ENCODE peak calls at places on chromosomes 2 and 18, in nine cellular contexts. One of them, this sample, is unnamed.
A peak's percentile ranks its signal among the peaks of the same experiment; 100 is the strongest.

GRCh38 chr18:52060612-52061259 is 279.3 kb upstream of the DCC start:
- DNase-seq in AG04450: no peak
- DNase-seq in left lung: no peak
- DNase-seq in lung: no peak
- DNase-seq in NCI-H1092 treated with DMSO at 0.1 percent for 48 hours: peak; percentile 7
- DNase-seq in HCT116: no peak
- DNase-seq in activated CD8-positive, alpha-beta memory T cell treated with anti-CD3 and anti-CD28 coated beads, Interleukin-2, amount 50 U/mL, for 48 hours: no peak
- DNase-seq in stimulated activated CD8-positive, alpha-beta memory T cell treated with anti-CD3 and anti-CD28 coated beads, Interleukin-7, amount 100 ng/mL, for 1 hour: no peak
- DNase-seq in AG08396: no peak
- DNase-seq in this sample: no peak

GRCh38 chr2:238098854-238099708 is 1.1 kb upstream of the ESPNL start:
- DNase-seq in AG04450: no peak
- DNase-seq in left lung: no peak
- DNase-seq in lung: no peak
- DNase-seq in NCI-H1092 treated with DMSO at 0.1 percent for 48 hours: no peak
- DNase-seq in HCT116: no peak
- DNase-seq in activated CD8-positive, alpha-beta memory T cell treated with anti-CD3 and anti-CD28 coated beads, Interleukin-2, amount 50 U/mL, for 48 hours: peak; percentile 49
- DNase-seq in stimulated activated CD8-positive, alpha-beta memory T cell treated with anti-CD3 and anti-CD28 coated beads, Interleukin-7, amount 100 ng/mL, for 1 hour: no peak
- DNase-seq in AG08396: no peak
- DNase-seq in this sample: peak; percentile 49

GRCh38 chr2:46268196-46268595 is 29.0 kb upstream of the EPAS1 start:
- DNase-seq in AG04450: no peak
- DNase-seq in left lung: no peak
- DNase-seq in lung: no peak
- DNase-seq in NCI-H1092 treated with DMSO at 0.1 percent for 48 hours: no peak
- DNase-seq in HCT116: no peak
- DNase-seq in activated CD8-positive, alpha-beta memory T cell treated with anti-CD3 and anti-CD28 coated beads, Interleukin-2, amount 50 U/mL, for 48 hours: no peak
- DNase-seq in stimulated activated CD8-positive, alpha-beta memory T cell treated with anti-CD3 and anti-CD28 coated beads, Interleukin-7, amount 100 ng/mL, for 1 hour: no peak
- DNase-seq in AG08396: no peak
- DNase-seq in this sample: no peak

GRCh38 chr2:16508061-16508851 is 157.4 kb downstream of the CYRIA start:
- DNase-seq in AG04450: no peak
- DNase-seq in left lung: peak; percentile 38
- DNase-seq in lung: peak; percentile 36
- DNase-seq in NCI-H1092 treated with DMSO at 0.1 percent for 48 hours: peak; percentile 20
- DNase-seq in HCT116: no peak
- DNase-seq in activated CD8-positive, alpha-beta memory T cell treated with anti-CD3 and anti-CD28 coated beads, Interleukin-2, amount 50 U/mL, for 48 hours: peak; percentile 56
- DNase-seq in stimulated activated CD8-positive, alpha-beta memory T cell treated with anti-CD3 and anti-CD28 coated beads, Interleukin-7, amount 100 ng/mL, for 1 hour: no peak
- DNase-seq in AG08396: peak; percentile 45
- DNase-seq in this sample: no peak

GRCh38 chr2:156323754-156324153 is 8.8 kb downstream of the NR4A2 start:
- DNase-seq in AG04450: no peak
- DNase-seq in left lung: no peak
- DNase-seq in lung: no peak
- DNase-seq in NCI-H1092 treated with DMSO at 0.1 percent for 48 hours: no peak
- DNase-seq in HCT116: no peak
- DNase-seq in activated CD8-positive, alpha-beta memory T cell treated with anti-CD3 and anti-CD28 coated beads, Interleukin-2, amount 50 U/mL, for 48 hours: no peak
- DNase-seq in stimulated activated CD8-positive, alpha-beta memory T cell treated with anti-CD3 and anti-CD28 coated beads, Interleukin-7, amount 100 ng/mL, for 1 hour: no peak
- DNase-seq in AG08396: no peak
- DNase-seq in this sample: no peak

GRCh38 chr18:53941601-53942335 is 282.7 kb downstream of the MBD2 start:
- DNase-seq in AG04450: no peak
- DNase-seq in left lung: no peak
- DNase-seq in lung: no peak
- DNase-seq in NCI-H1092 treated with DMSO at 0.1 percent for 48 hours: no peak
- DNase-seq in HCT116: no peak
- DNase-seq in activated CD8-positive, alpha-beta memory T cell treated with anti-CD3 and anti-CD28 coated beads, Interleukin-2, amount 50 U/mL, for 48 hours: no peak
- DNase-seq in stimulated activated CD8-positive, alpha-beta memory T cell treated with anti-CD3 and anti-CD28 coated beads, Interleukin-7, amount 100 ng/mL, for 1 hour: no peak
- DNase-seq in AG08396: no peak
- DNase-seq in this sample: no peak

GRCh38 chr2:120470041-120470716 is 124.2 kb downstream of the INHBB start:
- DNase-seq in AG04450: peak; percentile 90
- DNase-seq in left lung: peak; percentile 83
- DNase-seq in lung: peak; percentile 88
- DNase-seq in NCI-H1092 treated with DMSO at 0.1 percent for 48 hours: peak; percentile 4
- DNase-seq in HCT116: no peak
- DNase-seq in activated CD8-positive, alpha-beta memory T cell treated with anti-CD3 and anti-CD28 coated beads, Interleukin-2, amount 50 U/mL, for 48 hours: no peak
- DNase-seq in stimulated activated CD8-positive, alpha-beta memory T cell treated with anti-CD3 and anti-CD28 coated beads, Interleukin-7, amount 100 ng/mL, for 1 hour: no peak
- DNase-seq in AG08396: peak; percentile 95
- DNase-seq in this sample: peak; percentile 92

GRCh38 chr2:150619607-150620330 is 132.3 kb upstream of the RND3 start:
- DNase-seq in AG04450: no peak
- DNase-seq in left lung: no peak
- DNase-seq in lung: no peak
- DNase-seq in NCI-H1092 treated with DMSO at 0.1 percent for 48 hours: no peak
- DNase-seq in HCT116: no peak
- DNase-seq in activated CD8-positive, alpha-beta memory T cell treated with anti-CD3 and anti-CD28 coated beads, Interleukin-2, amount 50 U/mL, for 48 hours: no peak
- DNase-seq in stimulated activated CD8-positive, alpha-beta memory T cell treated with anti-CD3 and anti-CD28 coated beads, Interleukin-7, amount 100 ng/mL, for 1 hour: no peak
- DNase-seq in AG08396: peak; percentile 41
- DNase-seq in this sample: no peak

GRCh38 chr2:41283079-41283765 is 764.6 kb upstream of the PKDCC start:
- DNase-seq in AG04450: no peak
- DNase-seq in left lung: no peak
- DNase-seq in lung: no peak
- DNase-seq in NCI-H1092 treated with DMSO at 0.1 percent for 48 hours: no peak
- DNase-seq in HCT116: no peak
- DNase-seq in activated CD8-positive, alpha-beta memory T cell treated with anti-CD3 and anti-CD28 coated beads, Interleukin-2, amount 50 U/mL, for 48 hours: no peak
- DNase-seq in stimulated activated CD8-positive, alpha-beta memory T cell treated with anti-CD3 and anti-CD28 coated beads, Interleukin-7, amount 100 ng/mL, for 1 hour: no peak
- DNase-seq in AG08396: no peak
- DNase-seq in this sample: no peak

GRCh38 chr2:241764272-241765241 is 12.1 kb upstream of the GAL3ST2 start:
- DNase-seq in AG04450: no peak
- DNase-seq in left lung: no peak
- DNase-seq in lung: no peak
- DNase-seq in NCI-H1092 treated with DMSO at 0.1 percent for 48 hours: no peak
- DNase-seq in HCT116: no peak
- DNase-seq in activated CD8-positive, alpha-beta memory T cell treated with anti-CD3 and anti-CD28 coated beads, Interleukin-2, amount 50 U/mL, for 48 hours: peak; percentile 53
- DNase-seq in stimulated activated CD8-positive, alpha-beta memory T cell treated with anti-CD3 and anti-CD28 coated beads, Interleukin-7, amount 100 ng/mL, for 1 hour: no peak
- DNase-seq in AG08396: no peak
- DNase-seq in this sample: no peak

GRCh38 chr2:7744827-7745226 is 827.6 kb downstream of the RNF144A start:
- DNase-seq in AG04450: no peak
- DNase-seq in left lung: no peak
- DNase-seq in lung: no peak
- DNase-seq in NCI-H1092 treated with DMSO at 0.1 percent for 48 hours: peak; percentile 47
- DNase-seq in HCT116: no peak
- DNase-seq in activated CD8-positive, alpha-beta memory T cell treated with anti-CD3 and anti-CD28 coated beads, Interleukin-2, amount 50 U/mL, for 48 hours: no peak
- DNase-seq in stimulated activated CD8-positive, alpha-beta memory T cell treated with anti-CD3 and anti-CD28 coated beads, Interleukin-7, amount 100 ng/mL, for 1 hour: no peak
- DNase-seq in AG08396: no peak
- DNase-seq in this sample: no peak

GRCh38 chr2:21395366-21395765 is 271.6 kb downstream of the TDRD15 start:
- DNase-seq in AG04450: no peak
- DNase-seq in left lung: no peak
- DNase-seq in lung: no peak
- DNase-seq in NCI-H1092 treated with DMSO at 0.1 percent for 48 hours: no peak
- DNase-seq in HCT116: no peak
- DNase-seq in activated CD8-positive, alpha-beta memory T cell treated with anti-CD3 and anti-CD28 coated beads, Interleukin-2, amount 50 U/mL, for 48 hours: no peak
- DNase-seq in stimulated activated CD8-positive, alpha-beta memory T cell treated with anti-CD3 and anti-CD28 coated beads, Interleukin-7, amount 100 ng/mL, for 1 hour: no peak
- DNase-seq in AG08396: no peak
- DNase-seq in this sample: no peak

GRCh38 chr18:23238651-23239349 is 103.5 kb downstream of the CABLES1 start:
- DNase-seq in AG04450: no peak
- DNase-seq in left lung: no peak
- DNase-seq in lung: no peak
- DNase-seq in NCI-H1092 treated with DMSO at 0.1 percent for 48 hours: no peak
- DNase-seq in HCT116: no peak
- DNase-seq in activated CD8-positive, alpha-beta memory T cell treated with anti-CD3 and anti-CD28 coated beads, Interleukin-2, amount 50 U/mL, for 48 hours: no peak
- DNase-seq in stimulated activated CD8-positive, alpha-beta memory T cell treated with anti-CD3 and anti-CD28 coated beads, Interleukin-7, amount 100 ng/mL, for 1 hour: no peak
- DNase-seq in AG08396: peak; percentile 27
- DNase-seq in this sample: no peak

GRCh38 chr18:45745817-45746461 is 22.0 kb downstream of the SLC14A1 start:
- DNase-seq in AG04450: no peak
- DNase-seq in left lung: no peak
- DNase-seq in lung: no peak
- DNase-seq in NCI-H1092 treated with DMSO at 0.1 percent for 48 hours: no peak
- DNase-seq in HCT116: no peak
- DNase-seq in activated CD8-positive, alpha-beta memory T cell treated with anti-CD3 and anti-CD28 coated beads, Interleukin-2, amount 50 U/mL, for 48 hours: no peak
- DNase-seq in stimulated activated CD8-positive, alpha-beta memory T cell treated with anti-CD3 and anti-CD28 coated beads, Interleukin-7, amount 100 ng/mL, for 1 hour: no peak
- DNase-seq in AG08396: no peak
- DNase-seq in this sample: no peak

GRCh38 chr2:85718885-85719487 is 24.8 kb downstream of the GNLY start:
- DNase-seq in AG04450: no peak
- DNase-seq in left lung: no peak
- DNase-seq in lung: no peak
- DNase-seq in NCI-H1092 treated with DMSO at 0.1 percent for 48 hours: no peak
- DNase-seq in HCT116: no peak
- DNase-seq in activated CD8-positive, alpha-beta memory T cell treated with anti-CD3 and anti-CD28 coated beads, Interleukin-2, amount 50 U/mL, for 48 hours: no peak
- DNase-seq in stimulated activated CD8-positive, alpha-beta memory T cell treated with anti-CD3 and anti-CD28 coated beads, Interleukin-7, amount 100 ng/mL, for 1 hour: no peak
- DNase-seq in AG08396: no peak
- DNase-seq in this sample: no peak

GRCh38 chr2:38079111-38080052 is 3.4 kb upstream of the CYP1B1 start:
- DNase-seq in AG04450: no peak
- DNase-seq in left lung: no peak
- DNase-seq in lung: no peak
- DNase-seq in NCI-H1092 treated with DMSO at 0.1 percent for 48 hours: no peak
- DNase-seq in HCT116: no peak
- DNase-seq in activated CD8-positive, alpha-beta memory T cell treated with anti-CD3 and anti-CD28 coated beads, Interleukin-2, amount 50 U/mL, for 48 hours: no peak
- DNase-seq in stimulated activated CD8-positive, alpha-beta memory T cell treated with anti-CD3 and anti-CD28 coated beads, Interleukin-7, amount 100 ng/mL, for 1 hour: no peak
- DNase-seq in AG08396: no peak
- DNase-seq in this sample: no peak

GRCh38 chr2:41409328-41409727 is 638.5 kb upstream of the PKDCC start:
- DNase-seq in AG04450: no peak
- DNase-seq in left lung: no peak
- DNase-seq in lung: no peak
- DNase-seq in NCI-H1092 treated with DMSO at 0.1 percent for 48 hours: no peak
- DNase-seq in HCT116: no peak
- DNase-seq in activated CD8-positive, alpha-beta memory T cell treated with anti-CD3 and anti-CD28 coated beads, Interleukin-2, amount 50 U/mL, for 48 hours: no peak
- DNase-seq in stimulated activated CD8-positive, alpha-beta memory T cell treated with anti-CD3 and anti-CD28 coated beads, Interleukin-7, amount 100 ng/mL, for 1 hour: no peak
- DNase-seq in AG08396: no peak
- DNase-seq in this sample: no peak

GRCh38 chr18:22344908-22345670 is 72.6 kb downstream of the CTAGE1 start:
- DNase-seq in AG04450: no peak
- DNase-seq in left lung: no peak
- DNase-seq in lung: no peak
- DNase-seq in NCI-H1092 treated with DMSO at 0.1 percent for 48 hours: no peak
- DNase-seq in HCT116: no peak
- DNase-seq in activated CD8-positive, alpha-beta memory T cell treated with anti-CD3 and anti-CD28 coated beads, Interleukin-2, amount 50 U/mL, for 48 hours: no peak
- DNase-seq in stimulated activated CD8-positive, alpha-beta memory T cell treated with anti-CD3 and anti-CD28 coated beads, Interleukin-7, amount 100 ng/mL, for 1 hour: no peak
- DNase-seq in AG08396: no peak
- DNase-seq in this sample: no peak

GRCh38 chr18:55988537-55988936 is 400.5 kb upstream of the TCF4 start:
- DNase-seq in AG04450: peak; percentile 39
- DNase-seq in left lung: no peak
- DNase-seq in lung: no peak
- DNase-seq in NCI-H1092 treated with DMSO at 0.1 percent for 48 hours: no peak
- DNase-seq in HCT116: no peak
- DNase-seq in activated CD8-positive, alpha-beta memory T cell treated with anti-CD3 and anti-CD28 coated beads, Interleukin-2, amount 50 U/mL, for 48 hours: no peak
- DNase-seq in stimulated activated CD8-positive, alpha-beta memory T cell treated with anti-CD3 and anti-CD28 coated beads, Interleukin-7, amount 100 ng/mL, for 1 hour: no peak
- DNase-seq in AG08396: peak; percentile 31
- DNase-seq in this sample: no peak

GRCh38 chr18:77020561-77020960 is 112.0 kb downstream of the MBP start:
- DNase-seq in AG04450: no peak
- DNase-seq in left lung: no peak
- DNase-seq in lung: no peak
- DNase-seq in NCI-H1092 treated with DMSO at 0.1 percent for 48 hours: no peak
- DNase-seq in HCT116: no peak
- DNase-seq in activated CD8-positive, alpha-beta memory T cell treated with anti-CD3 and anti-CD28 coated beads, Interleukin-2, amount 50 U/mL, for 48 hours: no peak
- DNase-seq in stimulated activated CD8-positive, alpha-beta memory T cell treated with anti-CD3 and anti-CD28 coated beads, Interleukin-7, amount 100 ng/mL, for 1 hour: no peak
- DNase-seq in AG08396: no peak
- DNase-seq in this sample: no peak

GRCh38 chr2:120783371-120783791 is 47.7 kb downstream of the GLI2 start:
- DNase-seq in AG04450: no peak
- DNase-seq in left lung: no peak
- DNase-seq in lung: no peak
- DNase-seq in NCI-H1092 treated with DMSO at 0.1 percent for 48 hours: peak; percentile 11
- DNase-seq in HCT116: peak; percentile 40
- DNase-seq in activated CD8-positive, alpha-beta memory T cell treated with anti-CD3 and anti-CD28 coated beads, Interleukin-2, amount 50 U/mL, for 48 hours: no peak
- DNase-seq in stimulated activated CD8-positive, alpha-beta memory T cell treated with anti-CD3 and anti-CD28 coated beads, Interleukin-7, amount 100 ng/mL, for 1 hour: no peak
- DNase-seq in AG08396: no peak
- DNase-seq in this sample: no peak